ENCODE peak calls at places on chromosome 2, in five cellular contexts. D is stimulated activated CD4-positive, alpha-beta T cell treated with anti-CD3 and anti-CD28 coated beads, Interleukin-12 subunit alpha, Interleukin-12 subunit beta, amount 100 ng/mL, for 4 hours; F is Right ventricle myocardium superior; B is HEK293T; Z is T-helper 17 cell. R is an unnamed sample.

GRCh38 chr2:144372484-144373195 is 147.3 kb downstream of the ZEB2 start:
- DNase-seq in D (no peak), F (no peak), B (no peak), Z (no peak), R (no peak)

GRCh38 chr2:168323456-168324058 is 76.2 kb upstream of the STK39 start:
- DNase-seq in D (no peak), F (no peak), B (no peak), Z (no peak), R (no peak)

GRCh38 chr2:68743531-68743930 is 8.9 kb downstream of the ARHGAP25 start:
- DNase-seq in D (no peak), F (no peak), B (no peak), Z (no peak), R (no peak)

GRCh38 chr2:101697794-101698418 is 399 bp downstream of the MAP4K4 start:
- DNase-seq in D (no peak), F (no peak), B (peak; percentile 30), Z (peak; percentile 11), R (no peak)

GRCh38 chr2:212344131-212344530 is 194.5 kb downstream of the ERBB4 start:
- DNase-seq in D (no peak), F (no peak), B (no peak), Z (no peak), R (no peak)

GRCh38 chr2:222582931-222583330 is 73.0 kb downstream of the FARSB start:
- DNase-seq in D (no peak), F (no peak), B (no peak), Z (no peak), R (no peak)

GRCh38 chr2:67048314-67048713 is 348.8 kb upstream of the ETAA1 start:
- DNase-seq in D (no peak), F (no peak), B (no peak), Z (no peak), R (no peak)

GRCh38 chr2:9905413-9905812 is 46.1 kb upstream of the GRHL1 start:
- DNase-seq in D (no peak), F (no peak), B (no peak), Z (no peak), R (no peak)

GRCh38 chr2:36780231-36780808 is 83.8 kb downstream of the VIT start:
- DNase-seq in D (no peak), F (no peak), B (peak; percentile 62), Z (no peak), R (peak; percentile 75)

GRCh38 chr2:240618776-240619175 is 6.5 kb upstream of the GPR35 start:
- DNase-seq in D (no peak), F (peak; percentile 3), B (no peak), Z (no peak), R (no peak)